ENCODE peak calls at places on chromosomes 11 and 22, in four cellular contexts. One of them, this sample, is unnamed.

GRCh38 chr11:34855754-34856095 is 60.5 kb downstream of the APIP start:
- DNase-seq in GM10248: no peak
- DNase-seq in CD4-positive, alpha-beta T cell: no peak
- DNase-seq in astrocyte of the spinal cord: no peak
- DNase-seq in this sample: no peak

GRCh38 chr11:119676461-119677020 is 52.5 kb downstream of the NECTIN1 start:
- DNase-seq in GM10248: no peak
- DNase-seq in CD4-positive, alpha-beta T cell: no peak
- DNase-seq in astrocyte of the spinal cord: peak
- DNase-seq in this sample: no peak

GRCh38 chr11:93100211-93100610 is 97.6 kb downstream of the SLC36A4 start:
- DNase-seq in GM10248: no peak
- DNase-seq in CD4-positive, alpha-beta T cell: no peak
- DNase-seq in astrocyte of the spinal cord: peak
- DNase-seq in this sample: no peak

GRCh38 chr11:63558459-63559157 is 4.6 kb downstream of the PLAAT2 start:
- DNase-seq in GM10248: no peak
- DNase-seq in CD4-positive, alpha-beta T cell: no peak
- DNase-seq in astrocyte of the spinal cord: no peak
- DNase-seq in this sample: no peak

GRCh38 chr11:80846979-80847378 is 1406.1 kb upstream of the TENM4 start:
- DNase-seq in GM10248: peak
- DNase-seq in CD4-positive, alpha-beta T cell: no peak
- DNase-seq in astrocyte of the spinal cord: no peak
- DNase-seq in this sample: no peak

GRCh38 chr11:96869207-96869606 is 479.4 kb downstream of the JRKL start:
- DNase-seq in CD4-positive, alpha-beta T cell: no peak
- DNase-seq in astrocyte of the spinal cord: peak
- DNase-seq in GM10248: no peak
- DNase-seq in this sample: no peak

GRCh38 chr22:50074056-50074455 is 11.2 kb downstream of the MLC1 start:
- DNase-seq in CD4-positive, alpha-beta T cell: no peak
- DNase-seq in GM10248: no peak
- DNase-seq in astrocyte of the spinal cord: no peak
- DNase-seq in this sample: no peak

GRCh38 chr11:36070215-36070976 is 126.5 kb downstream of the LDLRAD3 start:
- DNase-seq in astrocyte of the spinal cord: no peak
- DNase-seq in CD4-positive, alpha-beta T cell: no peak
- DNase-seq in GM10248: no peak
- DNase-seq in this sample: no peak

GRCh38 chr11:4826425-4826824 is 5.3 kb downstream of the OR51F2 start:
- DNase-seq in GM10248: no peak
- DNase-seq in CD4-positive, alpha-beta T cell: no peak
- DNase-seq in astrocyte of the spinal cord: peak
- DNase-seq in this sample: no peak

GRCh38 chr11:134207538-134208239 is 16.1 kb downstream of the NCAPD3 start:
- DNase-seq in GM10248: no peak
- DNase-seq in astrocyte of the spinal cord: no peak
- DNase-seq in CD4-positive, alpha-beta T cell: peak
- DNase-seq in this sample: peak
- TF ChIP-seq CTCF in GM10248: peak
- TF ChIP-seq CTCF in astrocyte of the spinal cord: peak
- TF ChIP-seq CTCF in CD4-positive, alpha-beta T cell: peak
- TF ChIP-seq CTCF in this sample: peak

GRCh38 chr11:61890536-61891330 is 612 bp downstream of the FADS3 start:
- DNase-seq in astrocyte of the spinal cord: peak
- DNase-seq in CD4-positive, alpha-beta T cell: no peak
- DNase-seq in GM10248: no peak
- DNase-seq in this sample: peak
- TF ChIP-seq CTCF in astrocyte of the spinal cord: no peak
- TF ChIP-seq CTCF in CD4-positive, alpha-beta T cell: no peak
- TF ChIP-seq CTCF in GM10248: peak
- TF ChIP-seq CTCF in this sample: no peak

GRCh38 chr22:42684462-42685195 is 35.4 kb upstream of the CYB5R3 start:
- DNase-seq in astrocyte of the spinal cord: no peak
- DNase-seq in GM10248: no peak
- DNase-seq in CD4-positive, alpha-beta T cell: no peak
- DNase-seq in this sample: no peak

GRCh38 chr22:42678894-42679293 is 29.7 kb upstream of the CYB5R3 start:
- DNase-seq in GM10248: no peak
- DNase-seq in CD4-positive, alpha-beta T cell: no peak
- DNase-seq in astrocyte of the spinal cord: no peak
- DNase-seq in this sample: no peak

GRCh38 chr22:42683599-42684283 is 34.5 kb upstream of the CYB5R3 start:
- DNase-seq in GM10248: no peak
- DNase-seq in astrocyte of the spinal cord: no peak
- DNase-seq in CD4-positive, alpha-beta T cell: no peak
- DNase-seq in this sample: no peak

GRCh38 chr22:42682113-42682851 is 33.1 kb upstream of the CYB5R3 start:
- DNase-seq in GM10248: no peak
- DNase-seq in CD4-positive, alpha-beta T cell: no peak
- DNase-seq in astrocyte of the spinal cord: no peak
- DNase-seq in this sample: no peak

DNA sequence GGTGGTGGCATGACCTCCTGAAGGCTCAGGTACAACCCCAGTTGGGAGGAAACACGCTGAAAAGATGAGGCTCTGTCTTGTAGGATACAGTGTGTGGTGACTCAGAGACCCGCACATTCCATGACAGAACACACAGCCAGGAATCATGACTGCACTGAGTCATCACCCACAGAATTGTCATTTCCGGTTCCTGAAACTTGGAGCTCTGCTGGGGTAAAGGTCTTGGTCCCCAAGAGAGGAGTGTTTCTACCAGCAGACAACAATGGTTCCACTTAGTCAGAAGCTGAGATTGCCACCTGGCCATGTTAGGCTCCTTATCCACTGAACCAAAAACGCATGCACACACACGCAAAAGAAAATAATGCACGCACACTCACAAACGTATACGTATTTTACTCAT is 31.5 kb upstream of the CYB5R3 start:
- DNase-seq in astrocyte of the spinal cord: peak
- DNase-seq in GM10248: no peak
- DNase-seq in CD4-positive, alpha-beta T cell: no peak
- DNase-seq in this sample: no peak
- TF ChIP-seq CTCF in astrocyte of the spinal cord: no peak
- TF ChIP-seq CTCF in GM10248: no peak
- TF ChIP-seq CTCF in CD4-positive, alpha-beta T cell: no peak
- TF ChIP-seq CTCF in this sample: no peak

GRCh38 chr22:46406791-46407190 is 71.3 kb downstream of the TRMU start:
- DNase-seq in astrocyte of the spinal cord: no peak
- DNase-seq in CD4-positive, alpha-beta T cell: no peak
- DNase-seq in GM10248: no peak
- DNase-seq in this sample: no peak

GRCh38 chr22:46409631-46410210 is 74.2 kb downstream of the TRMU start:
- DNase-seq in GM10248: no peak
- DNase-seq in CD4-positive, alpha-beta T cell: no peak
- DNase-seq in astrocyte of the spinal cord: no peak
- DNase-seq in this sample: no peak

GRCh38 chr22:46410291-46410808 is 74.8 kb downstream of the TRMU start:
- DNase-seq in astrocyte of the spinal cord: no peak
- DNase-seq in CD4-positive, alpha-beta T cell: no peak
- DNase-seq in GM10248: no peak
- DNase-seq in this sample: no peak

GRCh38 chr22:46407748-46408147 is 72.2 kb downstream of the TRMU start:
- DNase-seq in CD4-positive, alpha-beta T cell: no peak
- DNase-seq in astrocyte of the spinal cord: no peak
- DNase-seq in GM10248: no peak
- DNase-seq in this sample: no peak

DNA sequence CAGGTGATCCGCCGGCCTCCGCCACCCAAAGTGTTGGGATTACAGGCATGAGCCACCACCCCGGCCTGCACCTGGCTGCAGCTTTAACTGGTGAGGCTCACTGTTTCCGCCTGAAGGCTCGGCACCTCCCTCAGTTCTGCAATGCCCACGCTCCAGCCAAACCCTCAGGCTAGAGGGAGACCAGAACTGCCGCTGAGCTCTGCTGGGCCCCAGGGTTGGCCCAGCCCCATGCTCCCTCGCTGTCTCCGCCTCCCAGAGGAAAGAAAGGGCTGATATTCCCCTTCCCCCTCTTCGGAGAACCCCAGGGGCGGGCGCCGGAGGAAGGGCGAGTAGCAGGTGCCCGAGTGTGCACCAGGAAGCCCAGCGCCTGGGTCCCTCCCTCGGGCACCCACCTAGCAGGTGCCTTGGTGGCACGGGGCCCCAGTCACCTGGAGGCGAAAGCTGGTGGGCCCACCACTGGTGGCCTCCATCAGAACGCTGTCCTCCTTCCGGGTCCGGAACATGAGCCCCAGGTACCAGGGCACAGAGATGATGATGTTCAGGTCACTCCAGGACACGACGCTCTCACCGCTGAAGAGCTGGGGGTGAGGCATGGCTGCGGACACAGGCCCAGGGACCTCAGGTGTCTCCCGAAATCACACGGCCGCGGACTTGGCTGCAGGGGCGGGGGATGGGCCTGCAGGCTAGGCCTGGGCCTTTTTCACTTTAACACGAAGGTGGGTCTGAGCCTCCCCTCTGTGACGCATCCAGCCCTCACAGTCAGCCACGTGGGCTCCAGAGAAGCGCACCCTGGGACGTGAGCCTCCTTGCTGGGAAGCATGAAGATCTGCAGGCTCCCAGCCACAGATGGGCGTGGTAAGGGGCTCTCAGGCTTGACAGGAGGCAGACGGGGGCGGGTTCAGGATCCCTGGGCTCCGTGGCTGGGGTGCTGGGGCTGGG is 73.3 kb downstream of the TRMU start:
- DNase-seq in astrocyte of the spinal cord: no peak
- DNase-seq in CD4-positive, alpha-beta T cell: no peak
- DNase-seq in GM10248: no peak
- DNase-seq in this sample: no peak
- TF ChIP-seq CTCF in astrocyte of the spinal cord: no peak
- TF ChIP-seq CTCF in CD4-positive, alpha-beta T cell: no peak
- TF ChIP-seq CTCF in GM10248: no peak
- TF ChIP-seq CTCF in this sample: no peak

DNA sequence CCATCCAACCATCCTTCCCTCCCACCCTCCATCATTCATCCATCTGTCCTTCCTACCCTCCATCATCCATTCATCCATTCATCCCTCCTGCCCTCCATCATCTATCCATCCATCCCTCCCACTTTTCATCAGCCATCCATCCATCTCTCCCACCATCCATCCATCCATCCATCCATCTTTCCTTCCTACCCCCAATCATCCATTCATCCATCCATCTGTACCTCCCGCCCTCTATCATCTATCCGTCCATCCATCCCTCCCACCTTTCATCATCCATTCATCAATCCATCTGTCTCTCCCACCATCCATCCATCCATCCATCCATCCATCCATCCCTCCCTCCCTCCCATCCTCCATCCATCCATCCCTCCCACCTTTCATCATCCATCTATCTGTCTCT is 968.8 kb downstream of the BRD1 start:
- DNase-seq in CD4-positive, alpha-beta T cell: no peak
- DNase-seq in astrocyte of the spinal cord: no peak
- DNase-seq in GM10248: no peak
- DNase-seq in this sample: no peak
- TF ChIP-seq CTCF in CD4-positive, alpha-beta T cell: no peak
- TF ChIP-seq CTCF in astrocyte of the spinal cord: no peak
- TF ChIP-seq CTCF in GM10248: no peak
- TF ChIP-seq CTCF in this sample: no peak

DNA sequence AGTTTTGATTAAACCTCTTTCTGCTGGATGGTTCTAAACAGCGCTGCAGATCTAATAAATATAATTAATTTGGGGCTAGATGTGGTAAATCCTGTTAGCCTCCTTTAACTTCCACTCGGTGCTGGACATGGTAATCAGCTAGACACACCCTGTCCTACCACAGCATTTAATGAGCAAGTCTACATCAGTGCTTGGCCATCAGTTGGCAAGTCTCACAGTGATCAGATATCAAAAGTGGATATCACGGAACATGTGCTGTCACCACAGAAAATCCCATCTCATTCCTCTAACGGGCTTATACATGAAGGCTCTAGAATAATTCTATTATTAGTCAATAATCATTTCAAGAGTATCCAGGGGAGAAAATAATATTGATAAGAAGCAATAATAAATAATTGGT is 5.6 kb upstream of the USP28 start:
- DNase-seq in CD4-positive, alpha-beta T cell: no peak
- DNase-seq in astrocyte of the spinal cord: no peak
- DNase-seq in GM10248: no peak
- DNase-seq in this sample: no peak
- TF ChIP-seq CTCF in CD4-positive, alpha-beta T cell: no peak
- TF ChIP-seq CTCF in astrocyte of the spinal cord: no peak
- TF ChIP-seq CTCF in GM10248: no peak
- TF ChIP-seq CTCF in this sample: no peak

DNA sequence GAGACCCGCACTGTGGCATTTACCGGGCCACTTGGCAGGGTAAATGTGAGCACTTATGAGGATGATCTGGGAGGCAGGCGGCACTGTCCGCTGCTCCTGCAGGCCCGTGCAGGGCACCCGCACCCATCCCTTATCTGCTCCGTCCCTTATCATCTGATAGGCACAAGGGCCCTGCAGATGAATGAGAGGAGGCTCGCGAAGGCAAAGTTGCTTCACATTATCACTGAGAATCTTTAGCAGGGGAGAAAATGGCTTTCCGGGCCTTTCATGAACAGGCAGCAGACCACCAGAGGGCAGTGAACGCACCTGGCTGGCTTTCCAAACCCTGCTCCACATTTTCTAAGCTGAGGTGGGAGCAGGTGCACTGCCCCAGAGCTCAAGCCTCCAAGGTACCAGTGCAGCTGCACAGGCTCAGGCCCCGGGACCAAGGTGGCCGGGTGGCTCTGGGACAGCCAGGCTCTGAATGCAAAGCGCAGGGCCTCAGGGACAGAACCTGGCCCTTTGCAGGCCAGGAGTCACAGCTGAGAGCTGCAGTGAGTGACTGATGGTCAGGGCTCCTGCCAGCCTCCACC is 165.6 kb downstream of the SHANK2 start:
- DNase-seq in GM10248: no peak
- DNase-seq in astrocyte of the spinal cord: peak
- DNase-seq in CD4-positive, alpha-beta T cell: no peak
- DNase-seq in this sample: no peak
- TF ChIP-seq CTCF in GM10248: peak
- TF ChIP-seq CTCF in astrocyte of the spinal cord: peak
- TF ChIP-seq CTCF in CD4-positive, alpha-beta T cell: no peak
- TF ChIP-seq CTCF in this sample: no peak

DNA sequence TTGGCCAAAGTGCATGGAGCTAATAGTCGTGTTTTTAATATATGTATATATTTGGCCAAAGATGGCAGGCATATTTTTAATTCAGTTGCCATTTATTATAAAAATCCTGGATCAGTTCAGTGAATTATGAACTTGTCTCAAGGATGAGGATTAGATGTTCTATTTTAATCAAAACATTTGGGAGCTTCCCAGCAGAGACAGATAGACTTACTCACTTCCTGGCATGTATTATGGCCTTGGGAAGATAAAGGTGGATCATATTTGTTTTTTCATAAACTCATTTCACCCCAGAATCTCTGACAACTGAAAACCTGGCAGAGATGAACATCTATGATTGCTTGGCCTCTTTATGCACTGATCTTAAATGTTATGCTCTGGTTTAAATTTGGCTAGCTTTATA is 148.8 kb downstream of the NCAM1 start:
- DNase-seq in CD4-positive, alpha-beta T cell: no peak
- DNase-seq in GM10248: no peak
- DNase-seq in astrocyte of the spinal cord: no peak
- DNase-seq in this sample: no peak
- TF ChIP-seq CTCF in CD4-positive, alpha-beta T cell: no peak
- TF ChIP-seq CTCF in GM10248: no peak
- TF ChIP-seq CTCF in astrocyte of the spinal cord: no peak
- TF ChIP-seq CTCF in this sample: no peak

This sample was measured in natural killer cell.